ENCODE peak calls at places on chromosomes 2 and 18, in five cellular contexts. A is psoas muscle, K is GM12865, J is heart left ventricle, I is cardiac muscle cell. M is an unnamed sample.

GRCh38 chr18:70044626-70045025 is 97.0 kb upstream of the CD226 start:
- DNase-seq in A (no peak), K (no peak), J (no peak), I (peak), M (no peak)

GRCh38 chr2:201806442-201806841 is at the start of gene CDK15:
- DNase-seq in A (no peak), K (no peak), J (peak), I (peak), M (no peak)

GRCh38 chr2:191636235-191636543 is 41.7 kb upstream of the NABP1 start:
- DNase-seq in A (no peak), K (no peak), J (no peak), I (peak), M (no peak)

GRCh38 chr2:134411279-134411827 is 157.5 kb downstream of the MGAT5 start:
- DNase-seq in A (no peak), K (no peak), J (no peak), I (no peak), M (no peak)

GRCh38 chr2:206799083-206799482 is 33.7 kb downstream of the FASTKD2 start:
- DNase-seq in A (no peak), K (no peak), J (no peak), I (peak), M (no peak)

GRCh38 chr2:66111706-66112105 is 323.2 kb upstream of the MEIS1 start:
- DNase-seq in A (no peak), K (no peak), J (no peak), I (no peak), M (no peak)

GRCh38 chr18:42141439-42141838 is 186.4 kb downstream of the PIK3C3 start:
- DNase-seq in A (no peak), K (no peak), J (no peak), I (peak), M (no peak)

GRCh38 chr2:195308163-195308562 is 348.9 kb upstream of the SLC39A10 start:
- DNase-seq in A (no peak), K (no peak), J (no peak), I (no peak), M (no peak)

GRCh38 chr18:26293982-26294381 is 67.7 kb downstream of the TAF4B start:
- DNase-seq in A (no peak), K (peak), J (no peak), I (no peak), M (no peak)

GRCh38 chr2:160581035-160581434 is 87.4 kb upstream of the RBMS1 start:
- DNase-seq in A (no peak), K (no peak), J (no peak), I (no peak), M (no peak)

GRCh38 chr2:210727549-210727948 is 171.2 kb downstream of the CPS1 start:
- DNase-seq in A (no peak), K (no peak), J (no peak), I (no peak), M (no peak)

GRCh38 chr2:236536727-236537398 is 32.8 kb upstream of the ACKR3 start:
- DNase-seq in A (no peak), K (peak), J (no peak), I (no peak), M (peak)

GRCh38 chr2:166651991-166652390 is 157.9 kb upstream of the SCN7A start:
- DNase-seq in A (no peak), K (no peak), J (no peak), I (no peak), M (no peak)

GRCh38 chr2:207469380-207469779 is 60.4 kb upstream of the CREB1 start:
- DNase-seq in A (no peak), K (no peak), J (no peak), I (no peak), M (no peak)

GRCh38 chr2:240377366-240377765 is 58.1 kb upstream of the GPC1 start:
- DNase-seq in A (no peak), K (no peak), J (no peak), I (peak), M (no peak)

GRCh38 chr2:241638940-241639339 is 1.4 kb downstream of the ATG4B start:
- DNase-seq in A (no peak), K (no peak), J (no peak), I (no peak), M (no peak)
- H3K4me3 ChIP-seq in A (peak), K (no peak), J (peak), I (no peak), M (no peak)

DNA sequence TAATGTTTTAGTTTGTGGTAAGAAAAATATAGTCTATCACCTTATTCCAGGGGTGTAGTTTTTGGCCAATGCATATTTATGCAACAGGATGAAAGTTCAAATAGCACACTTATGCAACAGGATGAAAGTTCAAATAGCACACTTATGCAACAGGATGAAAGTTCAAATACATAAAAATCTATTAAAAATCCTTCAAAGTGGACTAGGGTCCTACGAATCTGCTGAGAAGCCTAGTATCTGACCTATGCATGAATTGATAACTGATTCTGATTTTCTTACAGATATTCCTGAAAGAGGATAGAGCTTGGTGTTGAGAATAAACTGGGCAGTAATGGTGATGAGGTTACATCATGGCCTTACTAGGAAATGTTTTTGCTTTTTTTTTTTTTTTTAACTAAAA is 2.8 kb downstream of the PECR start:
- DNase-seq in A (no peak), K (no peak), J (no peak), I (peak), M (no peak)
- H3K4me3 ChIP-seq in A (no peak), K (no peak), J (no peak), I (no peak), M (no peak)

DNA sequence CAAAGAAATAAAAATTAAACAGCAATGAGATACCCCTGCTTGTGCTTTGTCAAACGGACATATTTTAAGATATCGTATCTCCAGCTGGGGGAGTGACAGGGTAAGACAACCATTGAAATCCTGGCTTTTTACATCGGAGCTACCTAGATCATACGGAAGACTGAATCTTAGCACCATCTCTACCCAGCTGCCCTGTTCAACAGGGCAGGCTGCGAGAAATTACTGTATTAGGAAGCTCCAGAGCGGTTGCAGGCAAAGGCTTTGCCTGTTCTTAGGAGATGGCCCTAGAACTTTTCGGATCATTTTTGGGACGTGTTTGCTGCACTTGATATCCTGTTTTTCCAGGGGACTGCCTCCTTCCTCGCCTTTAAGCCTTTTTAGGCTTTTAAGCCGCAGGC is 2.0 kb upstream of the PRKCE start:
- DNase-seq in A (no peak), K (no peak), J (no peak), I (no peak), M (no peak)
- H3K4me3 ChIP-seq in A (peak), K (peak), J (peak), I (peak), M (peak)

DNA sequence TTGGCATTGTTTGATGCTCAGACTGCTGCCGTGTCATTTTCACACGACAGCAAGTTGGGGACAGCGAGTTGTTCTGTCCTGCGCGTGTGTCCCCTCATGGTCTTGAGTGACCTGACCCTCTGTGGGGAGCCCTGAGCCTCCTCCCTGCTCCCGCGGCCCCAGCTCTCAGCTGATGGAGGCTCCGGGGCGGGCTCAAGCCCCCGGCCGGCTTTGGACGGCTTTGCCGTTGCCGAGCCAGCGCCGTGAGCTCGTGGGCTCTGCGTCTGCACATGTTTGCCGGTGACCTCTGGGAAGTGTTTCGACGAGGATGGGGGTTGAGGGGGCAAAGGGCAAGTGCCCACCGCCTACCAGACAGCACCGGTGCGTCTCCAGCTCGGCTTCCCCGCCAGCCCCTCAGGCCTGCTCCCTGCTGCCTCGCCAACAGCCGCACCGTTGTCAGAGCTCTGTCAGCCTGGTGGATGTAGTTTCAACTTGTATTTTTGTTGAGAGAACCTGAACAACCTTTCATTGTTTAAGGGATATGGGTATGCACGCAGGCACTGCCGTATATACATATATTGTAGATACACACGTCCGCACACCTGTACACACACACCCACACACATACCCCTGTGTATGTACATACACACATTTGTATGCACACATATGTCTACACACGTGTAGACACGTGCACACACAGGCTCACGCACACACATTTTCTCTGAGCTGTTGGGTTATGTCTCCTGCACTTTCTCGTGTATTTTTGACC is 13.7 kb downstream of the PDCD1 start:
- DNase-seq in A (no peak), K (no peak), J (no peak), I (no peak), M (peak)
- H3K4me3 ChIP-seq in A (peak), K (no peak), J (peak), I (no peak), M (peak)

GRCh38 chr18:48863432-48864065 is 87.2 kb downstream of the SMAD7 start:
- DNase-seq in A (no peak), K (no peak), J (no peak), I (no peak), M (no peak)
- H3K4me3 ChIP-seq in A (no peak), K (no peak), J (no peak), I (no peak), M (no peak)

DNA sequence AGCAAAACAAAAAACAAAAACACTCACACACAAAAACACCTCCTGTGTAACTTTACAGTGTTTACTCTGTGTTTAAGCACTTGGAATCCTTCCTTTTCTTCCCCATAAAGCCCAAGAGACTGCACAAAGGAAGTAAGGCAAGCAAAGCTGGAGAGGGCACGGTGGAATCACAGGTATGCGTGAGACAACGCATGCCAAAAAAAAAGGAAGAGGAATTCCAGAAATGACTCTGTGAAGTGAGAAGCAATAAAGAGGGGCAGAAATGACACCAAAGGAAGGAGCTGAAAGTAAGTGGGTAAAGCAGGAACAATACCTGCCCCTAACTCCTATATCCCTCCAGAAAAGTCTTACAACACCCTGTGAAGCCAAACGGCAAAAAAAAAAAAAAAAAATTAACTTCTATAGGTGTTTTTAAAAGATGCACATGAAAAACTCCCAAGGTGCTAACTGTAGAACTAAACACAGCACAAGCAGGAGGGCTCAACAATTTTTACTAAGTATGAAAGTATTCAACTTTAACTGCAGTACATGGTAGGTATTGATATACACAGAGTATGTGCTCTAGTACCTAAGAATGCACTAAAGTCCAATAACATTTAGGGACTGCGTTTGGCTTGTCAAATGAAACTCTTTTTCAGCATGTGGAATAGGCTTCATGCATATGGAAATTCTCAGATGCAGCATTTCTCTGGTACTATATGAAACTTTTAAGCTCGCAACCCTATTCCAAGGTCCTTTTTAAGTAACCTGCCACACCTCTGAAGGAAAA is 9.1 kb downstream of the RND3 start:
- DNase-seq in A (no peak), K (no peak), J (no peak), I (no peak), M (no peak)
- H3K4me3 ChIP-seq in A (no peak), K (no peak), J (no peak), I (no peak), M (no peak)

DNA sequence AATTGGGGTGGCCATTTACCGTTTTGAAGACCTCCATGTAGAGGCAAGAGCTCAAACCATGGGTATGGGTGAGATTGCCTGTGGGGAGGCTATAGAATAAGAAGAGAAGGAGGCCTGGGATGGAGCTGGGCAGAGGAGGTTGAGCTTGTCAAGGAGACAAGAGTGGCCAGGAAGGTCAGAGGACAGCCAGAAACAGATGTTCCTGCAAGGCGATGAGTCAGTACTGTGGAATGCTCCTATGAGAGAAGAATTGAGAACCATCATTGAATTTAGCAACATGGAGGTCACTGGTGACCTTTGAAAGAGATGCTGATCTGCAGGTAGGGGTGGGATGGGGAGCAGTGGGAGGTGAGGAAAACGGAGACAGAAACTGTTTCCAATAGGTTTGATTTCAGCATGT is 3.5 kb downstream of the ACSL3 start:
- DNase-seq in A (no peak), K (no peak), J (peak), I (peak), M (no peak)
- H3K4me3 ChIP-seq in A (peak), K (no peak), J (no peak), I (no peak), M (no peak)

DNA sequence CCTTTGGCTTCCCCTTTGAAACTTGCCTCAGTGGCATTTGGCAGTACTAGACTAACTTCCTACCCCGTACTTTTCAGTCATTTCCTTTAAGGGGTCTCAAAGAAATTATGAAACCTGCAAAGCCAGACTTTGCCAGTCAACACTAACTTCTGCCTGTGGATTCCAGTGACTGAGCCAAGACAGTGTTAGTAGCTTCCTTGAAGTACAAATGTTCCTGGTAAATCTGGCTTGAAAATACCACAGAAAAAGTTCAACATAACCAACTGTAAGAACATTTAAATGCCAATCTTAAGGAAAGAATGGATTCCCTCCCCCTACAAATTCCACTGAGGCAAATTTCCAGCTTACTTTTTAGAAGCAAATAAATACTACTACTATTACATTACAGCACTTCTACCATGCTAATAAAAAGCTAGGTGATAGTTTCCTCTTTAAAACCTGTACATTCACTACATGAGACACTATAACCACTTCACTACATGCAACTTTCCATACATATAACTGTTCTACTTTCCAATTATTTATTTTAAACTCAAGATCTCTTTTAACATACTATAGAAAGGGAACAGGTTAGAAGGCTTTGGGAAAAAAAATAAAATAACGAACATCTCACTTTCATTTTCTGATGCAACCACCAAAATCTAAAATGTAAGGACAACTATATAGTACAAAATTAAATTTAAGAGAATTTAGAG is 2.4 kb downstream of the PELI1 start:
- DNase-seq in A (no peak), K (peak), J (no peak), I (peak), M (no peak)
- H3K4me3 ChIP-seq in A (peak), K (peak), J (peak), I (peak), M (peak)

GRCh38 chr2:188786368-188786781 is 187.8 kb upstream of the COL3A1 start:
- DNase-seq in A (no peak), K (no peak), J (no peak), I (peak), M (no peak)
- H3K4me3 ChIP-seq in A (peak), K (no peak), J (no peak), I (no peak), M (no peak)

GRCh38 chr2:181189932-181190331 is 209.5 kb downstream of the UBE2E3 start:
- DNase-seq in A (no peak), K (no peak), J (no peak), I (no peak), M (no peak)

GRCh38 chr2:181190711-181191110 is 210.3 kb downstream of the UBE2E3 start:
- DNase-seq in A (no peak), K (no peak), J (no peak), I (no peak), M (no peak)

GRCh38 chr2:181196401-181196800 is 216.0 kb downstream of the UBE2E3 start:
- DNase-seq in A (no peak), K (no peak), J (no peak), I (no peak), M (no peak)

GRCh38 chr2:181197140-181197760 is 216.8 kb downstream of the UBE2E3 start:
- DNase-seq in A (no peak), K (no peak), J (no peak), I (no peak), M (no peak)

DNA sequence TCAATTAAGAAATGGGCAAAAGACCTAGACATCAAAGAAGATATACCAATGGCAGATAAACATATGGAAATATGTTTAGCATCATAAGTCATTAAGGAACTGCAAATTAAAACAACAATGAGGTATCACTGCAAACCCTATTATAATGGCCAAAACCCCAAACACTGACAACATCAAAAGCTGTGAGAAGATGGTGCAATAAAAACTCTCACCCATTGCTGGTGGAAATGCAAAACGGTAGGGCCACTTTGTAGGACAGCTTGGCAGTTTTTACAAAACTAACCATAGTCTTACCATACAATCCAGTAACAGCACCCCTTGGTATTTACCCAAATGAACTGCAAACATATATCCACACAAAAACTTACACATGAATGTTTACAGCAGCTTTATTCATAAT is 213.1 kb downstream of the UBE2E3 start:
- DNase-seq in A (no peak), K (no peak), J (no peak), I (no peak), M (no peak)
- H3K4me3 ChIP-seq in A (no peak), K (no peak), J (no peak), I (no peak), M (no peak)

M was measured in left lung.